ENCODE peak calls at places on chromosomes 4 and X, in ten cellular contexts. A, P, N, E, K, X, J, O, W and M are unnamed samples.

GRCh38 chr4:38150766-38151165 is 190.6 kb downstream of the PTTG2 start:
- DNase-seq in N (peak; percentile 90), A (no peak), X (no peak), J (no peak), K (no peak), P (no peak), O (peak; percentile 84), E (no peak), W (no peak), M (no peak)

GRCh38 chrX:10615931-10616780 is 4.2 kb downstream of the MID1 start:
- DNase-seq in X (peak; percentile 28), N (peak; percentile 82), P (peak; percentile 45), O (peak; percentile 87), A (no peak), W (peak; percentile 42), K (peak; percentile 38), J (no peak), E (no peak), M (no peak)

GRCh38 chr4:122167369-122167768 is 15.2 kb downstream of the BLTP1 start:
- DNase-seq in W (no peak), K (no peak), J (no peak), A (no peak), X (peak; percentile 4), O (no peak), N (no peak), P (no peak), E (no peak), M (no peak)

GRCh38 chr4:184510431-184510830 is 36.1 kb upstream of the IRF2 start:
- DNase-seq in X (no peak), A (no peak), W (no peak), O (no peak), E (no peak), J (no peak), K (no peak), P (no peak), N (peak; percentile 10), M (no peak)

GRCh38 chr4:83356899-83357661 is 22.4 kb upstream of the HPSE start:
- DNase-seq in P (no peak), E (no peak), A (peak; percentile 76), W (no peak), N (peak; percentile 97), O (peak; percentile 89), X (no peak), J (no peak), K (no peak), M (no peak)

GRCh38 chrX:40169193-40170086 is 71.7 kb upstream of the BCOR start:
- DNase-seq in E (peak; percentile 66), W (peak; percentile 90), A (peak; percentile 61), P (peak; percentile 80), O (peak; percentile 49), K (no peak), X (peak; percentile 69), N (peak; percentile 92), J (peak; percentile 70), M (no peak)

GRCh38 chr4:54359919-54360650 is 131.0 kb downstream of the PDGFRA start:
- DNase-seq in A (no peak), J (no peak), X (no peak), O (no peak), W (no peak), N (no peak), P (no peak), E (no peak), K (no peak), M (no peak)

GRCh38 chrX:107741318-107741813 is 34.2 kb downstream of the TSC22D3 start:
- DNase-seq in K (no peak), P (no peak), J (no peak), A (no peak), E (no peak), N (no peak), W (no peak), X (no peak), O (no peak), M (no peak)

GRCh38 chr4:138241281-138242075 is 671 bp downstream of the SLC7A11 start:
- DNase-seq in J (no peak), E (no peak), N (peak; percentile 46), A (no peak), W (no peak), K (no peak), P (no peak), O (peak; percentile 78), X (no peak), M (no peak)

GRCh38 chr4:133130171-133130570 is 18.9 kb upstream of the PCDH10 start:
- DNase-seq in O (no peak), N (peak; percentile 68), W (no peak), E (no peak), P (no peak), X (no peak), K (no peak), A (no peak), J (no peak), M (no peak)

GRCh38 chr4:47469951-47470350 is 6.4 kb upstream of the COMMD8 start:
- DNase-seq in O (peak; percentile 50), E (no peak), J (no peak), N (peak; percentile 76), W (no peak), K (no peak), P (no peak), X (no peak), A (no peak), M (no peak)

GRCh38 chr4:121155893-121156292 is 8.2 kb downstream of the TNIP3 start:
- DNase-seq in W (no peak), N (peak; percentile 86), K (no peak), P (no peak), X (no peak), J (no peak), E (no peak), O (peak; percentile 90), A (peak; percentile 24), M (no peak)

GRCh38 chrX:54042609-54043010 is 1.7 kb downstream of the PHF8 start:
- DNase-seq in W (peak; percentile 39), P (peak; percentile 34), K (peak; percentile 28), A (no peak), E (peak; percentile 78), J (peak; percentile 62), X (peak; percentile 28), N (peak; percentile 68), O (peak; percentile 55), M (no peak)

GRCh38 chr4:150582101-150582565 is at the start of gene MAB21L2:
- DNase-seq in P (no peak), W (no peak), X (peak; percentile 20), K (no peak), E (no peak), A (no peak), N (peak; percentile 44), J (no peak), O (no peak), M (no peak)

GRCh38 chrX:19382500-19383145 is 38.9 kb downstream of the PDHA1 start:
- DNase-seq in J (no peak), X (peak; percentile 78), E (no peak), P (peak; percentile 64), A (no peak), O (no peak), K (peak; percentile 23), N (peak; percentile 56), W (no peak), M (no peak)

GRCh38 chr4:14218641-14219040 is 591.1 kb upstream of the BOD1L1 start:
- DNase-seq in N (no peak), O (no peak), A (no peak), J (no peak), W (no peak), E (no peak), P (no peak), K (peak; percentile 6), X (no peak), M (no peak)

GRCh38 chrX:134933248-134933647 is 57.5 kb upstream of the SMIM10 start:
- DNase-seq in N (no peak), A (no peak), J (no peak), O (no peak), P (no peak), X (no peak), E (no peak), W (no peak), K (peak; percentile 8), M (no peak)

DNA sequence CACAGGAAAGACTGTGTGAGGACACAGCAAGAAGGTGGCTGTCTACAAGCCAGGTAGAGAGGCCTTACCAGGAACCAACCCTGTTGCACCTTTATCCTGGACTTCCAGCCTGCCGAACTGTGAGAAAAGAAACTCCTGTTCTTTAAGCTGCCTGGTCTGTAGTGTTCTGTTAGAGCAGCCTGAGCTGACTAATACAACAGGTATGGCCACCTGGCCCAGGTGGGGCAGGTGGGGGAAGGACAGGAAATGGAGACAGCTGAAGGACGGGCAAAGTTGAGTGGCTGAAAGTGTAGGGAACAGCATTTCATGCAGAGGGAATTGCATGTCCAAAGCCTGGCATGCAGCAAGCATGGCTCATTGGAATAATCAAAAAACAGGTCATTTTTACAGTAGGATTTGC is 35.1 kb downstream of the CYTL1 start:
- DNase-seq in J (no peak), K (no peak), X (no peak), P (no peak), E (no peak), A (no peak), O (no peak), W (no peak), N (no peak), M (no peak)
- TF ChIP-seq CTCF in J (no peak), K (no peak), X (no peak), P (no peak), E (no peak), A (no peak), O (no peak), W (no peak), N (no peak), M (no peak)

GRCh38 chr4:24659241-24659961 is 75.0 kb upstream of the DHX15 start:
- DNase-seq in J (no peak), K (no peak), O (no peak), X (no peak), N (no peak), E (no peak), W (no peak), P (no peak), A (no peak), M (no peak)
- TF ChIP-seq CTCF in J (no peak), K (no peak), O (no peak), X (no peak), N (no peak), E (no peak), W (no peak), P (no peak), A (no peak), M (no peak)

GRCh38 chr4:107669068-107669467 is 51.0 kb downstream of the PAPSS1 start:
- DNase-seq in W (no peak), J (no peak), A (no peak), E (no peak), O (no peak), K (no peak), P (no peak), N (no peak), X (no peak), M (no peak)

GRCh38 chr4:107665001-107665400 is 55.0 kb downstream of the PAPSS1 start:
- DNase-seq in K (no peak), J (no peak), W (no peak), A (no peak), O (peak; percentile 83), E (no peak), N (peak; percentile 56), X (no peak), P (no peak), M (no peak)

GRCh38 chr4:107666134-107666533 is 53.9 kb downstream of the PAPSS1 start:
- DNase-seq in X (no peak), A (no peak), N (peak; percentile 70), W (no peak), P (no peak), O (peak; percentile 74), J (no peak), E (no peak), K (no peak), M (no peak)
- TF ChIP-seq CTCF in X (no peak), A (peak; percentile 13), N (peak; percentile 42), W (no peak), P (no peak), O (peak; percentile 68), J (peak; percentile 40), E (peak; percentile 55), K (peak; percentile 39), M (peak; percentile 52)

GRCh38 chrX:68698955-68699354 is 51.5 kb downstream of the STARD8 start:
- DNase-seq in E (no peak), K (no peak), X (no peak), N (no peak), P (no peak), O (no peak), J (no peak), W (no peak), A (no peak), M (no peak)
- TF ChIP-seq CTCF in E (no peak), K (no peak), X (no peak), N (no peak), P (peak; percentile 6), O (no peak), J (no peak), W (no peak), A (no peak), M (no peak)